ENCODE peak calls at places on chromosomes 4 and X, in four cellular contexts. One of them, this sample, is unnamed.

GRCh38 chr4:104123021-104123420 is 371.7 kb downstream of the CXXC4 start:
- DNase-seq in HepG2: no peak
- DNase-seq in K562: no peak
- DNase-seq in GM12878: no peak
- DNase-seq in this sample: no peak

GRCh38 chr4:182447938-182448280 is 204.7 kb downstream of the TENM3 start:
- DNase-seq in HepG2: no peak
- DNase-seq in K562: no peak
- DNase-seq in GM12878: no peak
- DNase-seq in this sample: peak; percentile 5

GRCh38 chr4:16893141-16893571 is 5.3 kb downstream of the LDB2 start:
- DNase-seq in HepG2: no peak
- DNase-seq in K562: no peak
- DNase-seq in GM12878: no peak
- DNase-seq in this sample: no peak

GRCh38 chr4:76090241-76090691 is 15.8 kb downstream of the ART3 start:
- DNase-seq in HepG2: peak; percentile 13
- DNase-seq in K562: peak; percentile 62
- DNase-seq in GM12878: no peak
- DNase-seq in this sample: no peak

GRCh38 chrX:124476562-124476961 is 130.2 kb downstream of the SH2D1A start:
- DNase-seq in HepG2: no peak
- DNase-seq in K562: no peak
- DNase-seq in GM12878: no peak
- DNase-seq in this sample: no peak

GRCh38 chr4:8277356-8278008 is 7.9 kb downstream of the HTRA3 start:
- DNase-seq in HepG2: no peak
- DNase-seq in K562: no peak
- DNase-seq in GM12878: no peak
- DNase-seq in this sample: no peak

GRCh38 chr4:20624783-20625364 is 75.4 kb upstream of the PACRGL start:
- DNase-seq in HepG2: no peak
- DNase-seq in K562: no peak
- DNase-seq in GM12878: no peak
- DNase-seq in this sample: no peak

GRCh38 chr4:108166038-108166437 is 2.7 kb downstream of the LEF1 start:
- DNase-seq in HepG2: no peak
- DNase-seq in K562: no peak
- DNase-seq in GM12878: no peak
- DNase-seq in this sample: no peak

GRCh38 chrX:1181131-1181530 is 31.3 kb downstream of the CRLF2 start:
- DNase-seq in HepG2: no peak
- DNase-seq in K562: no peak
- DNase-seq in GM12878: no peak
- DNase-seq in this sample: no peak

DNA sequence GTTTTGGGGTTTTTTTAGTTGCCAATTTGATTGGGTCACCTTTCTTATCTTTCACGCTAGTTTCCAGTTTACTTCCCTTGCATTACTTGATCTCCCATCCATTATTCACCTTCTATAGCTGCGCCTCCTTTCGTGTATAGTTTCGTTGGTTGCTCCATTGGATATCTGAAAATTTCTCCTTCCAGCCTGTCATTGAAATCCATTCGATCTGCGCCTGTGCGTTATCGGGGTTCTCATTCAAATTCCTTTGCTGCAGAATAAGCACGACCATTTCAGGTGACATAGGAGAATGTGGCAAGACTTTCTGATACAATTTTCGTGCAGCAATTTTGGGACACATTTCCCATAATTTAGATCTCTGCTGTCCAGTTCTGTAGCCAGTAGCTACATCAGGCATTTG is 826 bp downstream of the TRAPPC11 start:
- DNase-seq in HepG2: no peak
- DNase-seq in K562: no peak
- DNase-seq in GM12878: no peak
- DNase-seq in this sample: no peak
- TF ChIP-seq FOXK2 in HepG2: no peak
- TF ChIP-seq FOXK2 in K562: no peak
- TF ChIP-seq FOXK2 in GM12878: no peak
- TF ChIP-seq FOXK2 in this sample: no peak

DNA sequence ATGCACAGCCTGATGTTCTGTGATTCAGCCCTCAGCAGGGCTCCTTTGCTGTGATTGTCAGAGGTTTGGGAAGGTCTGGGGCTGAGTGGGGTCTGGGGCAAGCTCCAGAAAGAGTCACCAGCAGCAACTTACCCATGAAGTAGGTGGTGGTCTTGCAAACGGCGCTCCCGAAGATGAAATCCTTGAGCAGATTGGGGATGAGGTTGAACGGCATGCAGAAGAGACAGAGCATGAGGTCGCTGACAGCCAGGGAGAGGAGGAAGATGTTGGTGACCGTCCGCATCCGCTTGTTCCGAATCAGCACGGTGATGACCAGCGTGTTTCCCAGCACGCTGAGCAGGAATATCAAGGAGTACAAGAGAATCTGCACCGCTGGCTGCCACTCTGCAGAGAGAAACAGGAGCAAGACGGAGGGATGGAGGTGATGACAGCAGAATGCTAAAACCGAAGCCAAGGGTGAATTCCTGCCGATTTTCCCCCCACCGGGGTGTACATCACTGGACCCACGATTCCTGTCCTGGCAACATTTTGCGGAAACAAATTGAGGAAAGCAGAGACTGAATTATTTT is 1.1 kb downstream of the CCKAR start:
- DNase-seq in HepG2: no peak
- DNase-seq in K562: no peak
- DNase-seq in GM12878: no peak
- DNase-seq in this sample: no peak
- TF ChIP-seq SP1 in HepG2: no peak
- TF ChIP-seq SP1 in K562: no peak
- TF ChIP-seq SP1 in GM12878: no peak
- TF ChIP-seq SP1 in this sample: no peak

DNA sequence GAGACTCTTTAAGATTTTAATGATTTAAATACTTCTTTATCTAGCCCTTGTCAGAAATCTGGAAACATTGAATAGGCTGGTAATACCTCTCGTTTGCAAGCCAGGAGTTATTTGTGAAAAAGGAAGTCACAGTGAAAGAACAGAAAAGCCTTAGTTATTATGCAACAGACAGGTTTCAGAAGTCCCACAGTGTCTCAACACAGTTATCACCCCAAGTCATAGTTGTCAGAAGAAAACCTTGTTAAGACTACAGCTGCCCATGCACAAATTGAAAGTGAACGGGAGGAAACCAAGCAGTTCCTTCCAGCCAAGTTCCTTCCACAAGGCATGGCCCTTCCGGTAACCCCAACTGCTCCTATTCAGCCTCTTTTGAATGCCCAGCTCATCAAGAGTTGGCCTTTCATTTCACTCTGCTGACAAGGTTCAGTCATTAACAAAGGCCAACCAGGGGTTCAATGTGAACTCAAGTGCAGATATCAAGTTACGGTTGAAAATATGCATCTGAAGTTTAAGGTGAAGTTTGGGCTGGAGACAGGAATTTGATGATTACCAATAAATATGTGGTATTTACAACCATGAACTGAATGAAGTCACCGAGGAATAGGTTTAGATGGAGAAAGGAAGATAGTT is 15.6 kb downstream of the ALPK1 start:
- DNase-seq in HepG2: no peak
- DNase-seq in K562: no peak
- DNase-seq in GM12878: peak; percentile 88
- DNase-seq in this sample: no peak
- TF ChIP-seq FOXK2 in HepG2: no peak
- TF ChIP-seq FOXK2 in K562: no peak
- TF ChIP-seq FOXK2 in GM12878: no peak
- TF ChIP-seq FOXK2 in this sample: no peak

GRCh38 chr4:10457255-10457801 is at the start of gene ZNF518B:
- DNase-seq in HepG2: no peak
- DNase-seq in K562: peak; percentile 85
- DNase-seq in GM12878: no peak
- DNase-seq in this sample: peak; percentile 69
- TF ChIP-seq SP1 in HepG2: no peak
- TF ChIP-seq SP1 in K562: no peak
- TF ChIP-seq SP1 in GM12878: no peak
- TF ChIP-seq SP1 in this sample: no peak

DNA sequence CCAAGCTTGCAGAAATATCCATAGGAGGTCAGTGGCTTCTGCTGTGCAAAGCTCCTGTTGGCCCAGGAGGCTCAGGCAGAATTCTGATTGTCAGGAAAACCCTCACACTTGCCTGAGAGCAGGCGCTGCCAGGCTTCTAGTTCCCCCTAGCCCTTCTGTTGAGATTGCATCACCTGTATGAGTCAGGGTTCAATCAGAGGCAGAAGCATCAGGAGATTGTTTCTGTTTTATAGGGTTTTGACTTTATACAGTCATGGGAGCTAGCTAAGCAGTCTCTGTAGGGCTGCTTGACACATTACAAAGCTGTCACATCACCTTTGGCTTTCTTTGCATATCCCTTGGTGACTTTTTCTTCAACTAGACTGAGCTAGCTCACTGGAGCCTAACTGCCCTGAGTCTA is 27.8 kb downstream of the DIPK2B start:
- DNase-seq in HepG2: peak; percentile 3
- DNase-seq in K562: no peak
- DNase-seq in GM12878: no peak
- DNase-seq in this sample: no peak
- TF ChIP-seq FOXK2 in HepG2: no peak
- TF ChIP-seq FOXK2 in K562: no peak
- TF ChIP-seq FOXK2 in GM12878: no peak
- TF ChIP-seq FOXK2 in this sample: no peak

DNA sequence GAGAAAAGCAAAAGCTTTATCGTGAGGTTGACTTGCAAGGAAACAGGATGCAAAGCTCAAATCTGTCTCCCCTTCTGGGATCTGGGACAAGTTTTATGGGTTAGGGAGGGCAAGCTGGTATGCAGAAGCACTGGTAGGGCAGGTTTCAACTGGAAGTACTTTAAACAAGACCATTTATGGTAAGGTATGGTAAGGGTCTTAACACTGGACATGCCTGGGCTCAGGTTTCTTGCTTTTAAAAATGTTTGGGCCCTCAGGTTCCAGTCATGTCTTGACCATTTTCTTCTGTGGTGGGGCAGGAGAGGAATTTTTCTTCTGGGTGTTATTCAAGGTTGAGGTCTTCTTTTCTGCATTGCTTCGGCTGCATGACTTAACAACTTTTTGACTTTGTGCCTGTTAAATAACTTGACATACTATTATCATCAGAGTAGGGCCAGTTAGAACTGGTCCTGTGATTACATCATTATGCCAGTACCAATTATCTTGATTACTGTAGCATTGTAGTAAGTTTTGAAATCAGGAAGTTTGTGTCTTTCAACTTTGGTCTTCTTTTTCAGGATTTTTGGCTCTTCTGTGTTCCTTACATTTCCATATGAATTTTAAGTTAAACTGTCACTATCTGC is 33.7 kb downstream of the CD38 start:
- DNase-seq in HepG2: no peak
- DNase-seq in K562: no peak
- DNase-seq in GM12878: no peak
- DNase-seq in this sample: no peak
- TF ChIP-seq SP1 in HepG2: no peak
- TF ChIP-seq SP1 in K562: no peak
- TF ChIP-seq SP1 in GM12878: no peak
- TF ChIP-seq SP1 in this sample: no peak

DNA sequence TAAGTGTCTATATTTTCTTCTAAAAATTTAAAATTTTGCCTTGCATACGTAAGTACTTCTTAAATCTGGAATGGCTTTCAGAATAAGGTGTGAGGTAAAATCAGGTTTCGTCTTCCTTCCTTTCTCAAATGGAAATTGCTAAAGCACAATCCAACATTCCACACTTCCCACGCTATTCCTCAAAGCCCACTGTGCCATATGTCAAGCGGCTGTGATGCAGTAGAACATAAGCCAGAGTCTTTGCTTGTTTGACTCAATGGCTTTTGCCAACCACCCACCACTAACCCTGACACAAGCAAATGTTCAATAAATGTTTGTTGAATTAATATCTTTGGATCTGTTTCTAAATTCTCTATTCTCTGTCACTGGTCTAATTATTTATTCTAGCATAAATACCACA is 1199.7 kb upstream of the TENM3 start:
- DNase-seq in HepG2: no peak
- DNase-seq in K562: no peak
- DNase-seq in GM12878: no peak
- DNase-seq in this sample: no peak
- TF ChIP-seq FOXK2 in HepG2: no peak
- TF ChIP-seq FOXK2 in K562: no peak
- TF ChIP-seq FOXK2 in GM12878: no peak
- TF ChIP-seq FOXK2 in this sample: no peak

DNA sequence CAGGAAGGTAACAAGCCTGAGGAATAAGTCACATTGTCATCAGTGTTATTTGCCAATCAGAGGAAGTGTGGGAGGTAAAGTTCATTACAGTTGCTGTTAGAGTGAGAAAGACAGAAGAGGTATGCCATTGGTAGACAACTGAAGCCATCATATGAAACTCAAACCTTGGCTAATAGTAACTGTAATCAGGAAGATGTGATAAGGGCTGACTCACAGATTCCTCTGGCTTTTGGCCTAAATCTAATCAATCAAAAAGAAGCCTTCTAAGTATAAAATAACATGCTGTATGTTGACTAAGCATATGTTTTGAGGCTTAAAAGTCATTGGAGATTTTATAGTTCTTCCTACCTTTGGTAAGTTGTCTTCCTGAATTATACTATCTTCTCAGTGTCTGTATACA is 242.8 kb downstream of the PCDH7 start:
- DNase-seq in HepG2: no peak
- DNase-seq in K562: no peak
- DNase-seq in GM12878: no peak
- DNase-seq in this sample: no peak
- TF ChIP-seq SP1 in HepG2: no peak
- TF ChIP-seq SP1 in K562: no peak
- TF ChIP-seq SP1 in GM12878: no peak
- TF ChIP-seq SP1 in this sample: no peak

DNA sequence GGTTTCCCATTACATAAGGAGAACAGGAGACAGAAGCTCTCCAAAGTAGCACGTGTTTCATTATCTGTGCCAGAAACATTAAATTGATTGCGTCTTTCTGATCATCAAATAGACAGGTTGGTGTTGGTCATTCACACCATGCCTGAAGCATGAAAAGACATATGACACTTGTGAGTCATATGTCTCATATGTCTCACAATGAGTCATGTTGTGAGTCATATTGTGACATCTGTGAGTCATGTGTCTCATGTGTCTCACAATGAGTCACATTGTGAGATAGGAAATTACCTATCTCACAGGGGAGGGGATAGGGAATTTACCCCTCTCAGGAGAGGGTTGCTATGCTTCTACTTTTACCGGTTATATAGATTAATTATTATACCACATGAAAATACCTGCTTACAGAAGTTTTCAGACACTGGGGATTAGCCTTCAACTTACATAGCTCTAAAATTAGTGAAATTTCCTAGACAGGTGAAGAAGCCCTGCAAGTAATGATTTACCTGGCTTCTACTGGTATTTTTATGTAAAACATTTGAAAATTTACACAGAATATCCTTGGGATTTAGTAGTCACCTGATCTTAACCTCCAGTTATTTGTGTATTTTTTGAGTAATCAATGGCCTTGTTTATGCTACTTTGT is 80.8 kb downstream of the NPFFR2 start:
- DNase-seq in HepG2: peak; percentile 32
- DNase-seq in K562: peak; percentile 38
- DNase-seq in GM12878: peak; percentile 88
- DNase-seq in this sample: no peak
- TF ChIP-seq FOXK2 in HepG2: no peak
- TF ChIP-seq FOXK2 in K562: no peak
- TF ChIP-seq FOXK2 in GM12878: no peak
- TF ChIP-seq FOXK2 in this sample: no peak